ENCODE peak calls at places on chromosomes 13 and 19, in eight cellular contexts. H is WTC11; G is CD8-positive, alpha-beta T cell; Z is left ventricle myocardium inferior; L is stomach; B is hepatic stellate cell; V is OCI-M1; E is HEK293T. I is an unnamed sample.
A peak's percentile ranks its signal among the peaks of the same experiment; 100 is the strongest.

GRCh38 chr13:107586216-107586615 is 629.1 kb downstream of the LIG4 start:
- DNase-seq in H (no peak), G (no peak), Z (no peak), L (no peak), B (peak; percentile 26), V (no peak), E (no peak), I (no peak)

GRCh38 chr19:3465552-3465951 is 14.8 kb downstream of the SMIM24 start:
- DNase-seq in H (no peak), G (no peak), Z (no peak), L (no peak), B (no peak), V (no peak), E (no peak), I (no peak)

GRCh38 chr19:5434970-5435641 is 20.1 kb upstream of the ZNRF4 start:
- DNase-seq in H (no peak), G (no peak), Z (no peak), L (no peak), B (peak; percentile 70), V (peak; percentile 83), E (no peak), I (no peak)

GRCh38 chr19:13155472-13156284 is 5.5 kb downstream of the IER2 start:
- DNase-seq in H (peak; percentile 89), G (peak; percentile 68), Z (peak; percentile 86), L (peak; percentile 86), B (peak; percentile 85), V (peak; percentile 80), E (no peak), I (peak; percentile 29)

GRCh38 chr19:4122480-4122879 is 1.4 kb downstream of the MAP2K2 start:
- DNase-seq in H (no peak), G (no peak), Z (no peak), L (no peak), B (no peak), V (no peak), E (no peak), I (no peak)

GRCh38 chr19:51458899-51459592 is 792 bp upstream of the SIGLEC8 start:
- DNase-seq in H (no peak), G (no peak), Z (no peak), L (peak; percentile 11), B (no peak), V (no peak), E (no peak), I (no peak)

GRCh38 chr13:20714161-20714560 is 10.7 kb downstream of the IL17D start:
- DNase-seq in H (no peak), G (no peak), Z (no peak), L (no peak), B (no peak), V (no peak), E (no peak), I (no peak)

GRCh38 chr19:47122359-47123335 is 8.0 kb upstream of the SAE1 start:
- DNase-seq in H (no peak), G (no peak), Z (no peak), L (no peak), B (no peak), V (no peak), E (no peak), I (no peak)

GRCh38 chr13:31930901-31931522 is 100.6 kb upstream of the FRY start:
- DNase-seq in H (no peak), G (no peak), Z (no peak), L (no peak), B (no peak), V (peak; percentile 18), E (no peak), I (no peak)